ENCODE peak calls at places on chromosomes 13 and 19, in four cellular contexts. P, U, H and V are unnamed samples.

GRCh38 chr13:104008571-104009435 is 942.6 kb upstream of the SLC10A2 start:
- DNase-seq in P (no peak), U (peak), H (no peak), V (peak)

GRCh38 chr19:47274891-47275865 is 493 bp downstream of the INAFM1 start:
- DNase-seq in P (no peak), U (no peak), H (no peak), V (no peak)

GRCh38 chr19:1936430-1936829 is 4.5 kb upstream of the CSNK1G2 start:
- DNase-seq in P (no peak), U (no peak), H (no peak), V (no peak)

GRCh38 chr13:30567072-30567471 is 50.6 kb upstream of the USPL1 start:
- DNase-seq in P (no peak), U (no peak), H (no peak), V (no peak)

GRCh38 chr13:84649853-84650252 is 767.6 kb upstream of the SLITRK1 start:
- DNase-seq in P (no peak), U (peak), H (no peak), V (no peak)

GRCh38 chr19:30360378-30361106 is 11.6 kb upstream of the ZNF536 start:
- DNase-seq in P (no peak), U (no peak), H (no peak), V (peak)

GRCh38 chr13:52851153-52851962 is 2.9 kb upstream of the PCDH8 start:
- DNase-seq in P (no peak), U (no peak), H (peak), V (no peak)

GRCh38 chr19:21109116-21109515 is 27.1 kb downstream of the ZNF714 start:
- DNase-seq in P (no peak), U (peak), H (no peak), V (no peak)

GRCh38 chr13:39144391-39144790 is 106.1 kb downstream of the NHLRC3 start:
- DNase-seq in P (no peak), U (no peak), H (no peak), V (no peak)

GRCh38 chr13:113315992-113316391 is 19.0 kb downstream of the LAMP1 start:
- DNase-seq in P (no peak), U (no peak), H (no peak), V (no peak)

GRCh38 chr19:4380254-4380727 is 20.1 kb downstream of the SH3GL1 start:
- DNase-seq in P (no peak), U (no peak), H (no peak), V (peak)

GRCh38 chr19:40411125-40411842 is 1.9 kb downstream of the PRX start:
- DNase-seq in P (no peak), U (no peak), H (no peak), V (no peak)

GRCh38 chr19:12837225-12837624 is 1.1 kb upstream of the MAST1 start:
- DNase-seq in P (no peak), U (no peak), H (no peak), V (no peak)

GRCh38 chr13:74868044-74868443 is 613.9 kb downstream of the TBC1D4 start:
- DNase-seq in P (no peak), U (no peak), H (no peak), V (no peak)

GRCh38 chr13:93794197-93794885 is 567.7 kb downstream of the GPC6 start:
- DNase-seq in P (no peak), U (peak), H (no peak), V (no peak)

GRCh38 chr13:50320297-50320862 is 305.1 kb downstream of the KCNRG start:
- DNase-seq in P (no peak), U (peak), H (no peak), V (no peak)

GRCh38 chr13:59437902-59438301 is 725.8 kb downstream of the DIAPH3 start:
- DNase-seq in P (no peak), U (peak), H (no peak), V (no peak)

GRCh38 chr19:7507884-7508283 is 8.0 kb upstream of the ZNF358 start:
- DNase-seq in P (peak), U (peak), H (peak), V (peak)

GRCh38 chr19:34556500-34556899 is 74.9 kb downstream of the WTIP start:
- DNase-seq in P (no peak), U (no peak), H (peak), V (peak)

GRCh38 chr19:3012522-3013260 is 16.4 kb downstream of the TLE2 start:
- DNase-seq in P (no peak), U (no peak), H (no peak), V (no peak)

GRCh38 chr19:41431426-41432386 is 4.5 kb upstream of the B3GNT8 start:
- DNase-seq in P (no peak), U (peak), H (no peak), V (peak)

GRCh38 chr19:5397804-5398692 is 57.2 kb upstream of the ZNRF4 start:
- DNase-seq in P (peak), U (no peak), H (no peak), V (no peak)

GRCh38 chr13:88526186-88526852 is 855.1 kb downstream of the SLITRK5 start:
- DNase-seq in P (no peak), U (no peak), H (no peak), V (no peak)

GRCh38 chr13:23570931-23571330 is 719 bp downstream of the TNFRSF19 start:
- DNase-seq in P (no peak), U (peak), H (no peak), V (no peak)

GRCh38 chr19:814108-815078 is 7.4 kb downstream of the PLPPR3 start:
- DNase-seq in P (no peak), U (no peak), H (no peak), V (no peak)

GRCh38 chr19:41478875-41479756 is 36.2 kb downstream of the ERICH4 start:
- DNase-seq in P (no peak), U (no peak), H (no peak), V (peak)

GRCh38 chr19:50893047-50893737 is 18.0 kb downstream of the KLK4 start:
- DNase-seq in P (no peak), U (no peak), H (no peak), V (no peak)

GRCh38 chr19:6890938-6891337 is 3.6 kb downstream of the ADGRE1 start:
- DNase-seq in P (no peak), U (no peak), H (no peak), V (no peak)

GRCh38 chr13:110555601-110556223 is 5.8 kb downstream of the RAB20 start:
- DNase-seq in P (no peak), U (no peak), H (no peak), V (no peak)

GRCh38 chr19:40241125-40241808 is 14.8 kb upstream of the CCNP start:
- DNase-seq in P (no peak), U (no peak), H (no peak), V (no peak)

GRCh38 chr13:26017932-26018690 is 33.7 kb downstream of the SHISA2 start:
- DNase-seq in P (no peak), U (no peak), H (no peak), V (peak)